ENCODE peak calls at places on chromosome 15, in seven cellular contexts. J is IMR-90, F is aorta, Y is prostate gland, L is uterus, M is psoas muscle, V is cardiac muscle cell. Q is an unnamed sample.

GRCh38 chr15:90818251-90819210 is 49.9 kb upstream of the FURIN start:
- DNase-seq in M (no peak), Y (no peak), J (no peak), V (peak; percentile 21), L (no peak), F (no peak), Q (no peak)

GRCh38 chr15:59296181-59296617 is 76.5 kb downstream of the MYO1E start:
- DNase-seq in L (no peak), M (no peak), V (peak; percentile 91), F (no peak), J (peak; percentile 86), Y (no peak), Q (no peak)

GRCh38 chr15:101318147-101318809 is 23.2 kb upstream of the SNRPA1 start:
- DNase-seq in M (no peak), J (no peak), F (no peak), L (no peak), V (no peak), Y (no peak), Q (peak; percentile 13)

GRCh38 chr15:74829500-74829899 is 3.1 kb downstream of the CPLX3 start:
- DNase-seq in J (peak; percentile 22), F (no peak), V (no peak), L (no peak), M (no peak), Y (no peak), Q (no peak)

GRCh38 chr15:101549647-101550046 is 60.1 kb upstream of the PCSK6 start:
- DNase-seq in L (no peak), F (no peak), V (no peak), J (no peak), Y (no peak), M (no peak), Q (no peak)

GRCh38 chr15:90358124-90359033 is 6.3 kb downstream of the ZNF774 start:
- DNase-seq in J (peak; percentile 81), L (no peak), M (no peak), F (no peak), V (peak; percentile 56), Y (no peak), Q (no peak)

GRCh38 chr15:67433495-67434099 is 87.3 kb upstream of the C15orf61 start:
- DNase-seq in J (peak; percentile 59), L (peak; percentile 38), Y (peak; percentile 10), F (no peak), V (peak; percentile 76), M (peak; percentile 25), Q (no peak)

GRCh38 chr15:72474466-72474911 is 359 bp downstream of the ARIH1 start:
- DNase-seq in F (no peak), L (no peak), J (no peak), M (no peak), V (no peak), Y (no peak), Q (no peak)

GRCh38 chr15:83818591-83818990 is 164.7 kb downstream of the ADAMTSL3 start:
- DNase-seq in Y (no peak), J (no peak), V (no peak), F (no peak), M (no peak), L (no peak), Q (no peak)

GRCh38 chr15:76274821-76275220 is 36.4 kb downstream of the ETFA start:
- DNase-seq in V (no peak), Y (no peak), M (no peak), F (no peak), J (no peak), L (no peak), Q (no peak)

GRCh38 chr15:22861151-22861550 is 22.7 kb downstream of the NIPA2 start:
- DNase-seq in V (no peak), Y (no peak), F (no peak), J (no peak), M (no peak), L (no peak), Q (no peak)

GRCh38 chr15:58433597-58434333 is 2.0 kb downstream of the LIPC start:
- DNase-seq in Y (no peak), F (no peak), J (no peak), L (no peak), M (no peak), V (peak; percentile 78), Q (no peak)

GRCh38 chr15:91885714-91886265 is 32.3 kb downstream of the SLCO3A1 start:
- DNase-seq in Y (no peak), J (no peak), F (no peak), V (peak; percentile 13), M (no peak), L (no peak), Q (no peak)

GRCh38 chr15:98874773-98875172 is 132.8 kb downstream of the PGPEP1L start:
- DNase-seq in F (no peak), J (no peak), L (no peak), M (no peak), Y (no peak), V (no peak), Q (no peak)

GRCh38 chr15:98875309-98875708 is 132.3 kb downstream of the PGPEP1L start:
- DNase-seq in J (peak; percentile 33), L (no peak), Y (no peak), M (no peak), F (no peak), V (no peak), Q (no peak)

GRCh38 chr15:98874359-98874758 is 133.2 kb downstream of the PGPEP1L start:
- DNase-seq in F (no peak), M (no peak), L (no peak), V (no peak), Y (no peak), J (no peak), Q (no peak)

GRCh38 chr15:98872777-98873176 is 134.8 kb downstream of the PGPEP1L start:
- DNase-seq in V (no peak), Y (no peak), F (no peak), J (no peak), L (no peak), M (no peak), Q (no peak)

GRCh38 chr15:98873441-98874218 is 134.0 kb downstream of the PGPEP1L start:
- DNase-seq in V (peak; percentile 70), Y (no peak), L (no peak), M (no peak), J (peak; percentile 83), F (peak; percentile 79), Q (no peak)
- H3K4me1 ChIP-seq in V (peaks cover 45% of the 10 kb centered on the region), Y (peaks cover 9% of the 10 kb centered on the region), L (peaks cover 5% of the 10 kb centered on the region), M (peaks cover 39% of the 10 kb centered on the region), J (peaks cover 31% of the 10 kb centered on the region), F (peaks cover 11% of the 10 kb centered on the region), Q (peaks cover 14% of the 10 kb centered on the region)

DNA sequence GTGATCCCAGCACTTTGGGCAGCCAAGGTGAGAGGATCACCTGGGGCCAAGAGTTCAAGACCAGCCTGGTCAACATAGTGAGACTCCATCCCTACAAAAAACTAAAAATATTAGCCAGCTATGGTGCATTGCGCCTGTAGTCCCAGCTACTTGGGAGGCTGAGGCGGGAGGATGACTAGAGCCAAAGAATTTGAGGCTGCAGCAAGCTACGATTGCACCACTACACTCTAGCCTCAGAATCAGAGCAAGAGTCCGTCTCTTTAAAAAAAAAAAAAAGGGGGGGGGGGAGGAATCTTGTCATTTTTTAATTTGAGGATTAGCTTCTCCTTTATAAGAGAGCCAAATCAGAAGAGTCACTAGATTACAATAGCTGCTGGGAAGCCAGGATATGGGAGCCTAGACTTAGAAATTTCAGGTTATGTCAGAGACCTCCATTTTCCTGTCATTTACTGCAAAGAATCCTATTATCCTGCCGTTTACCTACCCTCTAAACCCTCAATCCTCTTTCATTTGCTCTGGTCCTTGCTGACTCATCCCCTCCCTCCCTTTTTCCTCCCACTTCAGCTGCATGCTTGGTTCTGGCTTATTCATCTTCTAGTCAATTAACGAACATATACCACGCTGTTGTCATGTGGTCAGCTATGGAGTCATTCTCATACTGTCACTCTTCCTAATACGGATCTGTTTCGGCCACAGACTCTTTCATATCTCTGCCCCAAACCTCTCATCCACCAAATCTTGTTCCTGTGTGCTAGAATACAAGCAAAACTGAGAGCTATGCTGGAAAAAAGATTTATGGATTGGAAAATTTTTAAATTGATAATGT is 83.8 kb upstream of the PPIB start:
- DNase-seq in V (peak; percentile 85), M (no peak), Y (no peak), J (peak; percentile 93), F (no peak), L (no peak), Q (no peak)
- H3K4me3 ChIP-seq in V (no peak overlapping the region), M (no peak overlapping the region), Y (no peak overlapping the region), J (no peak overlapping the region), F (no peak overlapping the region), L (no peak overlapping the region), Q (no peak overlapping the region)

DNA sequence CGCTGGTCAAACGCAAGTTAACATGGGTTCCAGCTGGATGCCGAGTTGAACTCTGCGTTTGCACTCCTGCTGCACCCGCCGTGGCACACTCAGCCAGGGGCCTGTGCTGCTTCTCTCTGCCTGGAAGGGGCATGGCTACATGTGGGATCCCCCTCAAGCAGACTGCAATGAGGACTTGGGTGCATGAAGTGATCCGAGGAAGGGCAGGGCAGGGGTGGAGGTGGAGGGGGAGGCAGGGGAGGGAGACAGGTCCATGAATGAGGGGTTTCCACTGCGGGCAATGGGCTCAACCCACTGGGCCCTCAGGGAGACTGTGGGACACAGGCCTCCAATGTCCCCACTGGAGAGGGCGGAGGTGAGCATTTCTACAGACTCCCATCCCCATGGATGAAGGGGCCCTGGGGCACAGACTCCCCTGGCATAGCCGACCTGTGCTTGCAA is 141.6 kb upstream of the MEF2A start:
- DNase-seq in M (no peak), F (peak; percentile 52), L (peak; percentile 12), V (no peak), J (no peak), Y (no peak), Q (no peak)
- H3K27ac ChIP-seq in M (peak overlapping the region; percentile 76), F (no peak overlapping the region), L (peak overlapping the region; percentile 74), V (no peak overlapping the region), J (no peak overlapping the region), Y (no peak overlapping the region), Q (no peak overlapping the region)

DNA sequence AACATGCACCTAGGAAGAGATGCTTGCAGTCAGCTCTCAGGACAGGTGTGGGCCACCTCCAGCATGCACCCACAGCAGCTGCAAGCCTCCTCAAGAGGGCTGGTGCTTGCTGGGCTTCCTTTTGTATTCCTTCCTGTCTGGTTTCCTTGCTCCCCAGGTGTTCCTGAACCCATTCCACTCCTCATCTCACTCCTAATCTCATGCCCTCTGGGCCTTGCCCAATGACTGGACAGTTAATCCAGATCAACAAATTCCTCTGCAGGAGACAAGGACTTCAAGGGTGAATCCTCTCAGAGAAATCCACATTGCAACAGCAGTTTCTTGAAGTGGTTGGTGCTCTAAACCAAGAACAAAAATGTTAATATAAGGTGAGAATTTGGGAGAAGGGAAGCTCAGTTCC is 30.7 kb downstream of the RASGRP1 start:
- DNase-seq in Y (no peak), V (no peak), M (no peak), J (no peak), F (no peak), L (no peak), Q (no peak)
- H3K4me1 ChIP-seq in Y (no peaks in the 10 kb centered on the region), V (no peaks in the 10 kb centered on the region), M (no peaks in the 10 kb centered on the region), J (peaks cover 15% of the 10 kb centered on the region), F (peaks cover 1% of the 10 kb centered on the region), L (no peaks in the 10 kb centered on the region), Q (peaks cover 93% of the 10 kb centered on the region)

DNA sequence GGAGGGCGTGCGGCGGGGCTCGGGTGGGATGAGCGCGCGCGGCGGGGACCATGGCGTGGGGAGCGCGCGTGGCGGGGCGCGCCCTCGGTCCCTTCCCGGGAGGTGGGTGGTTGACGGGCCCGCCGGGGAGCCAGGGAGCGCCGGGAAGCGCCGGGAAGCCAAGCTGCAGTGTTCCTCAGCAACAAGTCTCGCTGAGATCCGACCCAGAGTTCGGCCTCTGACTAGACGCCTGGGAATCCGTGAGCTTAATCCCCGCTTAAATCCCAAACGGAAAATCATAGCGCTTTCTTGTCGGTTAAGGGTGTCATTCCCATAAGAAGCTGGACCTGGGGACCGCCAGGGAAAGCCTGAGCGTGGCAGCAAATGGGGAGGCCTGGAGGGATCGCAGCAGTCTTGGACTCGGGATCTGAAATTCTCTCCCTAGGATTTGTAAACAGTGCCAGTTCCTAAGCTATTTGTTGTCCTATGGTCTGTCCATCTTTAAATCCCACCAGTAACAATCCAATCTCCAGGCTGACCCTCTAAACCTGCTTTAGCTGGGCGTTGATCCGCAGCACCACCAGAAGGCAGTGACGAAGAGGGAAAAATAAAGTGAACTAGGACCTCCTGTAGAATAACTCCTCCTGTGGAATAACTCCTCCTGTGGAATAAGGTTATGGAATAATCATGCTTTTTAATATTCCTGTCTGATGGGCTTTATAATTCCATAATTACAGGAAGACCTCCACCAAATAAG is 560 bp upstream of the NEDD4 start:
- DNase-seq in F (no peak), V (peak; percentile 66), L (no peak), J (peak; percentile 68), M (no peak), Y (no peak), Q (no peak)
- H3K4me3 ChIP-seq in F (peak overlapping the region; percentile 82), V (peak overlapping the region; percentile 96), L (peak overlapping the region; percentile 67), J (peak overlapping the region; percentile 86), M (peak overlapping the region; percentile 82), Y (peak overlapping the region; percentile 75), Q (peak overlapping the region; percentile 52)